ENCODE peak calls at places on chromosomes 11 and 22, in five cellular contexts. B, T, M, N and I are unnamed samples.
A peak's percentile ranks its signal among the peaks of the same experiment; 100 is the strongest.

GRCh38 chr11:862028-862703 is 19.5 kb downstream of the TSPAN4 start:
- DNase-seq in N (no peak), M (no peak), B (no peak), T (no peak), I (no peak)

GRCh38 chr22:44571566-44572413 is 73.8 kb upstream of the RTL6 start:
- DNase-seq in M (no peak), B (no peak), T (no peak), N (no peak), I (no peak)

GRCh38 chr11:73363147-73363546 is 13.1 kb upstream of the RELT start:
- DNase-seq in B (no peak), T (no peak), M (no peak), N (no peak), I (no peak)

GRCh38 chr11:46296520-46297448 is 19.3 kb downstream of the CREB3L1 start:
- DNase-seq in B (peak; percentile 80), T (no peak), N (no peak), M (peak; percentile 71), I (peak; percentile 97)

GRCh38 chr11:122951231-122951630 is 30.4 kb downstream of the BSX start:
- DNase-seq in B (no peak), T (no peak), M (no peak), N (no peak), I (no peak)

GRCh38 chr11:134202661-134203060 is 21.1 kb downstream of the NCAPD3 start:
- DNase-seq in M (no peak), N (no peak), B (no peak), T (no peak), I (no peak)

GRCh38 chr22:46079093-46079860 is 71.0 kb upstream of the PPARA start:
- DNase-seq in M (no peak), N (no peak), T (no peak), B (no peak), I (no peak)

GRCh38 chr11:93988455-93988854 is 32.7 kb upstream of the HEPHL1 start:
- DNase-seq in B (no peak), T (no peak), N (no peak), M (no peak), I (no peak)

GRCh38 chr11:103927535-103927934 is 108.9 kb upstream of the DDI1 start:
- DNase-seq in M (no peak), T (no peak), B (no peak), N (no peak), I (no peak)

GRCh38 chr11:115928811-115929210 is 424.6 kb upstream of the CADM1 start:
- DNase-seq in T (no peak), N (no peak), M (no peak), B (no peak), I (no peak)

GRCh38 chr11:3002871-3003270 is 10.7 kb upstream of the NAP1L4 start:
- DNase-seq in B (no peak), M (no peak), N (no peak), T (no peak), I (no peak)

GRCh38 chr11:59894616-59895015 is 16.0 kb downstream of the OOSP3 start:
- DNase-seq in B (no peak), T (no peak), N (no peak), M (no peak), I (no peak)

GRCh38 chr11:2205214-2205770 is 33.7 kb upstream of the TH start:
- DNase-seq in T (no peak), B (no peak), M (no peak), N (no peak), I (no peak)

GRCh38 chr11:87081358-87081757 is 43.6 kb downstream of the TMEM135 start:
- DNase-seq in N (no peak), T (no peak), B (no peak), M (no peak), I (no peak)

GRCh38 chr11:62082292-62082657 is 41.5 kb upstream of the INCENP start:
- DNase-seq in M (no peak), B (no peak), T (no peak), N (no peak), I (no peak)

GRCh38 chr22:41831828-41832552 is 915 bp upstream of the SREBF2 start:
- DNase-seq in B (no peak), N (no peak), T (no peak), M (no peak), I (no peak)

GRCh38 chr11:109864834-109865557 is 228.2 kb upstream of the ZC3H12C start:
- DNase-seq in B (peak; percentile 17), T (no peak), M (no peak), N (no peak), I (peak; percentile 68)

GRCh38 chr11:44305149-44305642 is 4.7 kb downstream of the ALX4 start:
- DNase-seq in T (no peak), B (no peak), N (no peak), M (no peak), I (no peak)

GRCh38 chr22:37545703-37546435 is 14.4 kb upstream of the CDC42EP1 start:
- DNase-seq in M (peak; percentile 79), B (peak; percentile 96), T (no peak), N (peak; percentile 34), I (peak; percentile 91)

GRCh38 chr11:68828155-68828931 is 13.4 kb downstream of the CPT1A start:
- DNase-seq in B (no peak), M (no peak), T (peak; percentile 4), N (peak; percentile 37), I (no peak)

GRCh38 chr22:39931271-39931670 is 28.9 kb upstream of the TMA7B start:
- DNase-seq in M (no peak), T (no peak), N (no peak), B (no peak), I (no peak)

GRCh38 chr11:64026575-64027213 is 9.0 kb upstream of the FLRT1 start:
- DNase-seq in B (no peak), T (no peak), N (no peak), M (no peak), I (peak; percentile 67)

GRCh38 chr11:28834877-28835276 is 726.7 kb downstream of the METTL15 start:
- DNase-seq in B (peak; percentile 76), T (no peak), M (peak; percentile 63), N (no peak), I (peak; percentile 55)

GRCh38 chr22:46674906-46675305 is 54.7 kb downstream of the GRAMD4 start:
- DNase-seq in T (no peak), N (no peak), M (no peak), B (no peak), I (no peak)

GRCh38 chr22:19772673-19773469 is 12.3 kb downstream of the TBX1 start:
- DNase-seq in M (no peak), N (no peak), T (no peak), B (no peak), I (no peak)

GRCh38 chr11:71500601-71501021 is 26.5 kb upstream of the KRTAP5-7 start:
- DNase-seq in B (no peak), N (no peak), T (no peak), M (no peak), I (no peak)

GRCh38 chr11:35313066-35313765 is 106.1 kb downstream of the SLC1A2 start:
- DNase-seq in T (no peak), B (no peak), M (no peak), N (no peak), I (no peak)

GRCh38 chr22:43823353-43823908 is 11.3 kb upstream of the EFCAB6 start:
- DNase-seq in N (no peak), M (no peak), T (no peak), B (no peak), I (no peak)

GRCh38 chr11:95544095-95544795 is 245.3 kb downstream of the FAM76B start:
- DNase-seq in M (no peak), N (no peak), T (no peak), B (peak; percentile 38), I (peak; percentile 87)

GRCh38 chr22:25554321-25555088 is 10.0 kb upstream of the GRK3 start:
- DNase-seq in N (no peak), B (no peak), M (no peak), T (no peak), I (no peak)

GRCh38 chr11:32440372-32440888 is 5.1 kb upstream of the WT1 start:
- DNase-seq in T (no peak), N (no peak), B (no peak), M (no peak), I (no peak)

GRCh38 chr11:37657645-37658044 is 1059.6 kb upstream of the RAG2 start:
- DNase-seq in T (no peak), M (peak; percentile 1), B (peak; percentile 2), N (no peak), I (peak; percentile 10)

GRCh38 chr11:95585071-95585751 is 204.4 kb downstream of the FAM76B start:
- DNase-seq in T (no peak), M (no peak), B (peak; percentile 63), N (no peak), I (peak; percentile 72)

GRCh38 chr11:21177379-21177778 is 508.0 kb downstream of the NELL1 start:
- DNase-seq in M (no peak), B (no peak), T (no peak), N (no peak), I (no peak)

GRCh38 chr22:27804683-27805297 is 3.2 kb upstream of the MN1 start:
- DNase-seq in T (no peak), N (peak; percentile 69), M (peak; percentile 19), B (peak; percentile 49), I (peak; percentile 42)